ENCODE peak calls at places on chromosome 20, in ten cellular contexts. J is heart left ventricle, Q is AG04450, P is lower lobe of right lung, L is GM10248, Z is RWPE1, X is uterus, N is K562, M is psoas muscle, O is IMR-90. U is an unnamed sample.

GRCh38 chr20:19129306-19129705 is 83.1 kb upstream of the SLC24A3 start:
- DNase-seq in M (no peak), Q (no peak), P (no peak), N (no peak), J (no peak), L (no peak), Z (no peak), X (no peak), O (no peak), U (no peak)

GRCh38 chr20:63097336-63097831 is 90.6 kb upstream of the BHLHE23 start:
- DNase-seq in N (no peak), L (no peak), Q (no peak), P (peak; percentile 17), X (peak; percentile 7), J (peak; percentile 14), Z (no peak), O (no peak), M (no peak), U (no peak)

GRCh38 chr20:59696476-59696875 is 92.1 kb downstream of the PHACTR3 start:
- DNase-seq in L (no peak), Z (no peak), N (no peak), Q (no peak), O (no peak), J (no peak), M (no peak), X (no peak), P (no peak), U (no peak)

GRCh38 chr20:48972816-48973215 is 51.3 kb downstream of the ARFGEF2 start:
- DNase-seq in P (no peak), X (no peak), L (no peak), J (no peak), M (no peak), O (no peak), Q (no peak), Z (no peak), N (no peak), U (no peak)

GRCh38 chr20:41059236-41059635 is 30.6 kb downstream of the TOP1 start:
- DNase-seq in X (no peak), M (no peak), J (no peak), P (no peak), Z (no peak), O (no peak), N (no peak), L (no peak), Q (no peak), U (no peak)

GRCh38 chr20:64033981-64034493 is 1.9 kb upstream of the C20orf204 start:
- DNase-seq in Z (no peak), O (no peak), P (no peak), L (no peak), N (no peak), J (no peak), M (no peak), Q (no peak), X (no peak), U (no peak)

GRCh38 chr20:58829531-58829941 is 21.2 kb downstream of the GNAS-AS1 start:
- DNase-seq in P (no peak), X (no peak), O (peak; percentile 4), L (no peak), N (no peak), M (no peak), J (peak; percentile 58), Z (no peak), Q (no peak), U (no peak)

GRCh38 chr20:41996951-41997350 is 378.8 kb upstream of the CHD6 start:
- DNase-seq in L (no peak), O (no peak), M (no peak), N (no peak), Q (no peak), J (peak; percentile 20), X (no peak), P (no peak), Z (no peak), U (no peak)

GRCh38 chr20:58822175-58822574 is 28.5 kb downstream of the GNAS-AS1 start:
- DNase-seq in O (no peak), N (peak; percentile 43), Z (no peak), M (no peak), P (no peak), J (no peak), L (no peak), X (no peak), Q (no peak), U (no peak)

GRCh38 chr20:23943304-23943703 is 45.3 kb downstream of the GGTLC1 start:
- DNase-seq in N (no peak), X (no peak), Z (no peak), P (no peak), M (no peak), Q (no peak), L (no peak), O (no peak), J (no peak), U (no peak)

GRCh38 chr20:63955846-63956663 is at the start of gene UCKL1:
- DNase-seq in X (peak; percentile 93), M (peak; percentile 95), J (peak; percentile 93), L (peak; percentile 92), P (peak; percentile 95), O (peak; percentile 91), Z (peak; percentile 91), N (peak; percentile 90), Q (peak; percentile 80), U (peak; percentile 98)

GRCh38 chr20:22333885-22334545 is 250.4 kb downstream of the FOXA2 start:
- DNase-seq in Z (peak; percentile 88), L (peak; percentile 69), P (peak; percentile 54), M (peak; percentile 35), X (no peak), O (peak; percentile 47), J (no peak), N (peak; percentile 63), Q (peak; percentile 6), U (peak; percentile 42)

GRCh38 chr20:17281478-17281877 is 54.6 kb downstream of the PCSK2 start:
- DNase-seq in O (peak; percentile 19), M (no peak), P (no peak), J (no peak), N (peak; percentile 38), Z (no peak), Q (no peak), X (no peak), L (no peak), U (peak; percentile 0)

GRCh38 chr20:49288250-49288751 is 10.4 kb upstream of the ZNFX1 start:
- DNase-seq in Z (no peak), X (no peak), J (no peak), P (no peak), Q (no peak), M (no peak), O (no peak), L (no peak), N (peak; percentile 19), U (no peak)

GRCh38 chr20:38633577-38634093 is 32.0 kb downstream of the ARHGAP40 start:
- DNase-seq in X (no peak), O (peak; percentile 20), P (peak; percentile 57), J (peak; percentile 32), Q (no peak), M (no peak), Z (peak; percentile 88), N (peak; percentile 82), L (peak; percentile 83), U (peak; percentile 84)

GRCh38 chr20:40961686-40962640 is 66.7 kb upstream of the TOP1 start:
- DNase-seq in L (no peak), O (peak; percentile 7), P (no peak), J (no peak), X (no peak), Q (no peak), M (no peak), N (no peak), Z (peak; percentile 40), U (no peak)

GRCh38 chr20:45456632-45457031 is 12.9 kb upstream of the WFDC2 start:
- DNase-seq in L (peak; percentile 35), J (no peak), M (no peak), Q (no peak), N (peak; percentile 55), X (no peak), O (no peak), P (peak; percentile 58), Z (no peak), U (peak; percentile 69)

GRCh38 chr20:14303106-14303505 is 34.3 kb downstream of the FLRT3 start:
- DNase-seq in J (no peak), N (no peak), L (no peak), Q (no peak), X (no peak), P (no peak), Z (no peak), O (no peak), M (no peak), U (no peak)

GRCh38 chr20:47205577-47206123 is 150.8 kb downstream of the ZMYND8 start:
- DNase-seq in P (peak; percentile 77), X (no peak), J (peak; percentile 43), O (peak; percentile 79), Z (peak; percentile 71), N (peak; percentile 76), Q (peak; percentile 59), L (peak; percentile 70), M (peak; percentile 63), U (peak; percentile 93)
- TF ChIP-seq CTCF in P (peak; percentile 87), X (no peak), J (peak; percentile 53), O (peak; percentile 63), Z (peak; percentile 82), N (peak; percentile 78), Q (peak; percentile 79), L (peak; percentile 59), M (peak; percentile 98), U (peak; percentile 99)

GRCh38 chr20:56342783-56343182 is 16.0 kb upstream of the FAM210B start:
- DNase-seq in Q (no peak), O (no peak), M (no peak), L (no peak), Z (no peak), N (no peak), P (no peak), X (no peak), J (no peak), U (no peak)
- TF ChIP-seq CTCF in Q (no peak), O (no peak), M (no peak), L (no peak), Z (no peak), N (no peak), P (no peak), X (no peak), J (no peak), U (no peak)

DNA sequence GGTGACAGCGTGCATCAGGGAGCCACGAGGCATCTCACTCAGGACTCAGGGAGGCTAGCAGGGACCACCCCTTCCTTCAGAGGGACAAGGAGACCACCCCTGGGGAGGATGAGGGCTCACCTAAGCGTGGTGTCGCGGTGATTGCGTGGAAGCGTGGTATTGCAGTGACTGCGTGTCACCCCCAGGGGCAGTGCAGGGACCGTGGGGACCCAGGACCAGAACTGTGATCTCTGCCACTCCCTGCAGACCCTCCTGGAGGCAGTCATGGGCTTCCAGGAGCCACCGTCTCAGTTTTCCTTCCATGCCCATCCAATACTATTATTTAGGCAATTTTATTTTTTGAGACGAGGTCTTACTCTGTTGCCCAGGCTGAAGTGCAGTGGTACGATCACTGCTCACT is 147.1 kb downstream of the TAF4 start:
- DNase-seq in X (no peak), N (no peak), M (no peak), Z (no peak), P (no peak), J (no peak), Q (no peak), L (no peak), O (no peak), U (no peak)
- TF ChIP-seq CTCF in X (no peak), N (peak; percentile 72), M (no peak), Z (no peak), P (no peak), J (no peak), Q (no peak), L (no peak), O (no peak), U (no peak)

DNA sequence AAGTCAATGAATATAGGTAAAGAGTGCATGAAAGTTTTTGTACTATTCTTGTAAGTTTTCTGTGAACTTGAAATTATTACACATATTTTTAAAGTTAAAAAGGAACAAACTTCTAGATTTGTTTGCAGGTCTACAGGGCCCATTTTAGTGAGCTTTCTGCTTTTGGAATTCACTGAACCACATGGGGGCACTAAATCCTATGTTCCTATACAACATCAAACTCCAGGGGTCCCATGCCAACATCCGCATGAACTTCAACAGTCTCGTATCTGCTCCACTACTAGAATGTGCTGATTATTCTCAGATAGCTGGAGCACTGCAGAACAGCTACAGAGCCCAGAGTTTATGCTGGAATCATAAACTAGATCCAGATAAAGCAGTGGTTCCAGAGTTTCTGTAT is 347.9 kb upstream of the SPTLC3 start:
- DNase-seq in J (peak; percentile 16), M (no peak), L (no peak), Q (no peak), Z (no peak), X (no peak), P (no peak), O (no peak), N (no peak), U (no peak)
- TF ChIP-seq CTCF in J (no peak), M (no peak), L (no peak), Q (no peak), Z (no peak), X (no peak), P (no peak), O (no peak), N (no peak), U (no peak)